ENCODE peak calls at places on chromosomes 5 and 9, in six cellular contexts. C is H54; A is fibroblast of the aortic adventitia; N is NCI-H345; Q is stimulated activated CD8-positive, alpha-beta memory T cell treated with anti-CD3 and anti-CD28 coated beads, Interleukin-7, amount 100 ng/mL, for 24 hours; M is nephron progenitor cell. G is an unnamed sample.

GRCh38 chr5:30574761-30575160 is 618.7 kb upstream of the CDH6 start:
- DNase-seq in C (no peak), A (no peak), N (no peak), Q (no peak), M (no peak), G (no peak)

GRCh38 chr5:39014544-39014943 is 59.7 kb downstream of the RICTOR start:
- DNase-seq in C (peak), A (peak), N (no peak), Q (no peak), M (no peak), G (no peak)

GRCh38 chr9:109893222-109893621 is 113.2 kb downstream of the PALM2AKAP2 start:
- DNase-seq in C (no peak), A (no peak), N (no peak), Q (no peak), M (no peak), G (no peak)

GRCh38 chr5:20340123-20340522 is 352.1 kb upstream of the CDH18 start:
- DNase-seq in C (no peak), A (no peak), N (no peak), Q (no peak), M (no peak), G (no peak)

GRCh38 chr9:35756743-35757526 is 2.9 kb upstream of the MSMP start:
- DNase-seq in C (peak), A (no peak), N (peak), Q (no peak), M (peak), G (peak)

GRCh38 chr5:138967806-138968448 is 92.8 kb upstream of the LRRTM2 start:
- DNase-seq in C (no peak), A (no peak), N (peak), Q (no peak), M (no peak), G (no peak)

GRCh38 chr5:932628-933250 is 40.1 kb downstream of the TRIP13 start:
- DNase-seq in C (no peak), A (peak), N (no peak), Q (no peak), M (no peak), G (no peak)

GRCh38 chr9:114580609-114581193 is 6.9 kb upstream of the ATP6V1G1 start:
- DNase-seq in C (no peak), A (no peak), N (no peak), Q (no peak), M (no peak), G (no peak)

GRCh38 chr9:131487621-131488031 is 15.1 kb upstream of the POMT1 start:
- DNase-seq in C (no peak), A (no peak), N (no peak), Q (no peak), M (no peak), G (no peak)

GRCh38 chr5:141654298-141654697 is 3.1 kb upstream of the FCHSD1 start:
- DNase-seq in C (peak), A (peak), N (no peak), Q (no peak), M (no peak), G (no peak)

GRCh38 chr5:146766013-146766412 is 112.5 kb downstream of the PPP2R2B start:
- DNase-seq in C (no peak), A (no peak), N (no peak), Q (no peak), M (no peak), G (no peak)

GRCh38 chr5:96605144-96605543 is 57.0 kb upstream of the CAST start:
- DNase-seq in C (no peak), A (no peak), N (no peak), Q (no peak), M (no peak), G (no peak)

GRCh38 chr5:61732376-61732775 is 400.3 kb downstream of the ZSWIM6 start:
- DNase-seq in C (no peak), A (peak), N (no peak), Q (no peak), M (peak), G (no peak)

GRCh38 chr5:31086839-31087415 is 106.6 kb upstream of the CDH6 start:
- DNase-seq in C (no peak), A (no peak), N (no peak), Q (no peak), M (no peak), G (peak)

GRCh38 chr5:173612948-173613347 is 3.5 kb downstream of the BOD1 start:
- DNase-seq in C (no peak), A (peak), N (no peak), Q (no peak), M (no peak), G (no peak)

GRCh38 chr9:77516781-77517180 is 131.3 kb downstream of the GNA14 start:
- DNase-seq in C (no peak), A (no peak), N (no peak), Q (no peak), M (no peak), G (no peak)

GRCh38 chr9:111662851-111663823 is 1.7 kb downstream of the GNG10 start:
- DNase-seq in C (no peak), A (no peak), N (no peak), Q (no peak), M (peak), G (no peak)